ENCODE peak calls at places on chromosomes 16 and 17, in nine cellular contexts. G is stomach; H is fibroblast of the conjunctiva; X is MV-4-11; K is fibroblast of gingiva; P is activated CD4-positive, alpha-beta T cell treated with anti-CD3 and anti-CD28 coated beads, Interleukin-2, amount 50 U/mL, for 4 hours; O is RWPE1; I is H7; F is iris pigment epithelial cell. W is an unnamed sample.

GRCh38 chr16:23072084-23072599 is 77.1 kb downstream of the USP31 start:
- DNase-seq in F (peak; percentile 88), I (no peak), X (no peak), H (no peak), O (peak; percentile 73), G (peak; percentile 80), K (no peak), P (no peak), W (peak; percentile 85)

GRCh38 chr16:84741351-84741791 is 41.6 kb downstream of the USP10 start:
- DNase-seq in O (no peak), H (no peak), G (no peak), I (no peak), K (no peak), P (no peak), F (peak; percentile 40), X (peak; percentile 24), W (no peak)

GRCh38 chr17:77465358-77466041 is 324.7 kb downstream of the SEC14L1 start:
- DNase-seq in I (peak; percentile 81), O (no peak), X (peak; percentile 98), G (peak; percentile 62), F (peak; percentile 78), K (no peak), P (peak; percentile 77), H (no peak), W (no peak)

GRCh38 chr17:43674394-43674793 is 12.7 kb upstream of the MEOX1 start:
- DNase-seq in G (no peak), I (no peak), O (no peak), X (no peak), H (no peak), F (no peak), P (no peak), K (no peak), W (no peak)

GRCh38 chr16:5325932-5326331 is 228.3 kb upstream of the EEF2KMT start:
- DNase-seq in H (no peak), G (no peak), F (no peak), P (no peak), O (no peak), K (no peak), I (no peak), X (no peak), W (no peak)

GRCh38 chr17:72985882-72986720 is 106.4 kb downstream of the SLC39A11 start:
- DNase-seq in X (peak; percentile 63), P (peak; percentile 17), F (peak; percentile 79), H (peak; percentile 55), O (peak; percentile 59), K (peak; percentile 67), G (peak; percentile 75), I (peak; percentile 83), W (no peak)

GRCh38 chr16:88453621-88454314 is 688 bp downstream of the ZFPM1 start:
- DNase-seq in O (peak; percentile 30), P (no peak), H (no peak), G (no peak), K (no peak), X (no peak), F (peak; percentile 44), I (peak; percentile 85), W (peak; percentile 67)

GRCh38 chr17:56431736-56432135 is 161.8 kb upstream of the NOG start:
- DNase-seq in P (no peak), O (no peak), F (peak; percentile 7), K (no peak), H (no peak), I (peak; percentile 15), G (no peak), X (no peak), W (no peak)

GRCh38 chr16:29674188-29674587 is 4.8 kb upstream of the QPRT start:
- DNase-seq in K (no peak), H (no peak), I (no peak), F (peak; percentile 54), O (no peak), X (peak; percentile 84), G (no peak), P (no peak), W (peak; percentile 84)

GRCh38 chr17:40819528-40820125 is 2.8 kb downstream of the KRT10 start:
- DNase-seq in P (no peak), O (peak; percentile 11), X (no peak), I (peak; percentile 18), F (peak; percentile 53), H (no peak), K (peak; percentile 6), G (no peak), W (no peak)

GRCh38 chr17:78605429-78605828 is 28.2 kb upstream of the DNAH17 start:
- DNase-seq in H (no peak), I (no peak), X (no peak), P (no peak), K (no peak), F (no peak), G (no peak), O (no peak), W (no peak)

GRCh38 chr16:56946767-56947603 is 14.8 kb upstream of the CETP start:
- DNase-seq in K (no peak), H (no peak), O (no peak), F (no peak), P (no peak), I (no peak), X (no peak), G (no peak), W (peak; percentile 41)

GRCh38 chr17:69326302-69327059 is 452 bp downstream of the ABCA5 start:
- DNase-seq in O (peak; percentile 30), H (no peak), X (no peak), K (peak; percentile 16), F (peak; percentile 40), I (no peak), P (no peak), G (peak; percentile 25), W (no peak)

GRCh38 chr16:89573826-89574680 is 1.5 kb upstream of the CPNE7 start:
- DNase-seq in G (no peak), K (no peak), I (no peak), P (no peak), F (no peak), H (no peak), O (no peak), X (no peak), W (no peak)

GRCh38 chr17:185445-186138 is 4.1 kb upstream of the DOC2B start:
- DNase-seq in G (no peak), P (peak; percentile 9), H (no peak), X (no peak), K (no peak), F (no peak), I (no peak), O (no peak), W (no peak)

GRCh38 chr16:74460542-74460941 is 39.3 kb upstream of the CLEC18B start:
- DNase-seq in X (no peak), K (no peak), P (no peak), O (no peak), F (no peak), I (no peak), G (no peak), H (no peak), W (no peak)

GRCh38 chr17:45144199-45145034 is 3.9 kb upstream of the HEXIM1 start:
- DNase-seq in I (peak; percentile 89), O (no peak), X (no peak), F (no peak), P (no peak), K (peak; percentile 16), H (no peak), G (peak; percentile 54), W (peak; percentile 85)

GRCh38 chr17:40450175-40450574 is 6.9 kb downstream of the IGFBP4 start:
- DNase-seq in X (peak; percentile 12), F (no peak), G (peak; percentile 64), K (peak; percentile 61), H (no peak), I (peak; percentile 80), O (peak; percentile 37), P (peak; percentile 40), W (peak; percentile 55)

GRCh38 chr16:55661842-55662479 is 6.2 kb downstream of the SLC6A2 start:
- DNase-seq in P (no peak), G (no peak), O (peak; percentile 53), K (peak; percentile 70), X (no peak), F (no peak), H (peak; percentile 42), I (no peak), W (no peak)

GRCh38 chr17:65049085-65049756 is 7.3 kb downstream of the GNA13 start:
- DNase-seq in I (no peak), X (no peak), F (no peak), O (no peak), G (no peak), H (no peak), P (no peak), K (no peak), W (no peak)

GRCh38 chr17:260031-260791 is 78.8 kb upstream of the DOC2B start:
- DNase-seq in H (no peak), X (no peak), P (no peak), K (no peak), F (no peak), G (peak; percentile 19), O (no peak), I (peak; percentile 75), W (peak; percentile 8)

GRCh38 chr16:79042886-79043285 is 557.7 kb downstream of the MAF start:
- DNase-seq in X (no peak), I (no peak), P (peak; percentile 14), H (no peak), F (no peak), K (no peak), O (no peak), G (no peak), W (no peak)

GRCh38 chr16:81616321-81617020 is 162.6 kb upstream of the PLCG2 start:
- DNase-seq in K (peak; percentile 33), O (no peak), F (peak; percentile 69), X (peak; percentile 71), H (peak; percentile 33), P (peak; percentile 63), I (peak; percentile 85), G (peak; percentile 73), W (peak; percentile 59)

GRCh38 chr16:67528870-67529638 is 425 bp downstream of the RIPOR1 start:
- DNase-seq in H (no peak), F (peak; percentile 47), P (no peak), I (peak; percentile 87), X (no peak), O (peak; percentile 63), K (peak; percentile 27), G (no peak), W (peak; percentile 47)

GRCh38 chr17:8826808-8827435 is 27.8 kb upstream of the MFSD6L start:
- DNase-seq in P (no peak), I (no peak), K (no peak), O (no peak), G (no peak), F (no peak), H (no peak), X (no peak), W (no peak)

GRCh38 chr17:79866791-79867190 is 27.6 kb upstream of the CBX4 start:
- DNase-seq in F (no peak), P (no peak), X (no peak), O (no peak), G (no peak), I (no peak), K (no peak), H (no peak), W (no peak)

GRCh38 chr16:88460496-88461169 is 7.6 kb downstream of the ZFPM1 start:
- DNase-seq in P (no peak), G (no peak), H (no peak), X (no peak), O (no peak), K (no peak), I (no peak), F (no peak), W (no peak)